ENCODE peak calls at places on chromosomes 2 and 18, in ten cellular contexts. E is heart right ventricle, S is anterior cingulate cortex, Y is dorsolateral prefrontal cortex, G is neural progenitor cell, B is T1000, W is thyroid gland, T is fibroblast of lung, O is astrocyte of the spinal cord, P is transverse colon. M is an unnamed sample.

GRCh38 chr2:144507441-144508161 is 12.3 kb downstream of the ZEB2 start:
- DNase-seq in W (no peak), G (no peak), Y (no peak), O (peak; percentile 14), P (no peak), B (no peak), T (peak; percentile 46), S (no peak), E (no peak), M (no peak)

GRCh38 chr2:240435457-240435954 is at the start of gene GPC1:
- DNase-seq in S (no peak), O (peak; percentile 78), E (peak; percentile 78), T (peak; percentile 79), W (peak; percentile 81), G (peak; percentile 94), Y (peak; percentile 55), B (peak; percentile 82), P (peak; percentile 69), M (peak; percentile 77)

GRCh38 chr18:58338961-58339722 is 289.7 kb downstream of the ALPK2 start:
- DNase-seq in S (no peak), G (peak; percentile 75), P (no peak), T (no peak), W (peak; percentile 21), Y (no peak), O (peak; percentile 43), E (no peak), B (no peak), M (no peak)

GRCh38 chr2:201618744-201619654 is 24.3 kb downstream of the TMEM237 start:
- DNase-seq in B (peak; percentile 81), S (no peak), Y (peak; percentile 49), O (peak; percentile 76), E (peak; percentile 85), W (peak; percentile 81), G (no peak), P (peak; percentile 30), T (peak; percentile 78), M (peak; percentile 36)

GRCh38 chr2:2484301-2484700 is 153.2 kb upstream of the MYT1L start:
- DNase-seq in G (no peak), P (no peak), T (no peak), E (no peak), S (no peak), Y (no peak), O (no peak), W (peak; percentile 71), B (no peak), M (no peak)

GRCh38 chr2:106566050-106566449 is 78.9 kb downstream of the CD8B2 start:
- DNase-seq in G (no peak), O (no peak), W (no peak), T (no peak), E (no peak), S (no peak), P (no peak), B (no peak), Y (no peak), M (no peak)

GRCh38 chr2:160700006-160700405 is 206.4 kb upstream of the RBMS1 start:
- DNase-seq in B (no peak), W (no peak), Y (no peak), O (peak; percentile 14), P (no peak), T (peak; percentile 16), E (no peak), G (no peak), S (no peak), M (no peak)

GRCh38 chr2:119240311-119241204 is 16.9 kb downstream of the STEAP3 start:
- DNase-seq in P (peak; percentile 60), B (no peak), S (no peak), E (peak; percentile 72), W (peak; percentile 71), T (peak; percentile 80), Y (no peak), G (peak; percentile 37), O (peak; percentile 79), M (no peak)

GRCh38 chr2:204900487-204900886 is 355.2 kb downstream of the PARD3B start:
- DNase-seq in G (no peak), O (no peak), P (no peak), T (no peak), W (no peak), B (no peak), Y (no peak), E (no peak), S (no peak), M (no peak)

GRCh38 chr2:44246436-44246835 is 28.8 kb upstream of the SLC3A1 start:
- DNase-seq in Y (no peak), T (no peak), W (no peak), O (no peak), P (no peak), B (no peak), G (no peak), S (no peak), E (no peak), M (no peak)

GRCh38 chr18:3450358-3451107 is 561 bp downstream of the TGIF1 start:
- DNase-seq in B (peak; percentile 11), G (peak; percentile 40), Y (no peak), T (peak; percentile 82), E (peak; percentile 74), W (peak; percentile 76), O (peak; percentile 83), S (no peak), P (peak; percentile 74), M (peak; percentile 74)

GRCh38 chr2:172000696-172001361 is 1.1 kb downstream of the METAP1D start:
- DNase-seq in O (no peak), W (no peak), B (no peak), E (no peak), T (no peak), S (no peak), G (no peak), P (no peak), Y (no peak), M (no peak)

GRCh38 chr2:26710743-26711456 is 18.4 kb downstream of the KCNK3 start:
- DNase-seq in T (no peak), G (no peak), O (no peak), E (peak; percentile 57), P (no peak), Y (no peak), S (no peak), W (peak; percentile 78), B (no peak), M (no peak)